ENCODE peak calls at places on chromosomes 3 and 15, in five cellular contexts. One of them, this sample, is unnamed.

GRCh38 chr3:13078158-13078905 is 5.1 kb upstream of the IQSEC1 start:
- DNase-seq in ureter: no peak
- DNase-seq in ELR: no peak
- DNase-seq in NCI-H748 treated with DMSO at 0.1 percent for 48 hours: no peak
- DNase-seq in psoas muscle: peak; percentile 46
- DNase-seq in this sample: no peak

GRCh38 chr15:82793737-82794136 is 12.1 kb downstream of the FSD2 start:
- DNase-seq in ureter: no peak
- DNase-seq in ELR: no peak
- DNase-seq in NCI-H748 treated with DMSO at 0.1 percent for 48 hours: no peak
- DNase-seq in psoas muscle: no peak
- DNase-seq in this sample: no peak

GRCh38 chr3:112786002-112786590 is 60.6 kb downstream of the CD200R1L start:
- DNase-seq in ureter: no peak
- DNase-seq in ELR: no peak
- DNase-seq in NCI-H748 treated with DMSO at 0.1 percent for 48 hours: no peak
- DNase-seq in psoas muscle: no peak
- DNase-seq in this sample: no peak

GRCh38 chr3:72035606-72036005 is 250.7 kb upstream of the PROK2 start:
- DNase-seq in ureter: no peak
- DNase-seq in ELR: no peak
- DNase-seq in NCI-H748 treated with DMSO at 0.1 percent for 48 hours: no peak
- DNase-seq in psoas muscle: no peak
- DNase-seq in this sample: no peak

GRCh38 chr3:105700575-105700974 is 168.2 kb downstream of the CBLB start:
- DNase-seq in ureter: no peak
- DNase-seq in ELR: no peak
- DNase-seq in NCI-H748 treated with DMSO at 0.1 percent for 48 hours: no peak
- DNase-seq in psoas muscle: no peak
- DNase-seq in this sample: no peak

GRCh38 chr3:195236076-195236798 is 34.7 kb downstream of the XXYLT1 start:
- DNase-seq in ureter: peak; percentile 14
- DNase-seq in ELR: no peak
- DNase-seq in NCI-H748 treated with DMSO at 0.1 percent for 48 hours: no peak
- DNase-seq in psoas muscle: no peak
- DNase-seq in this sample: no peak

GRCh38 chr3:133886031-133886722 is 9.5 kb downstream of the RAB6B start:
- DNase-seq in ureter: no peak
- DNase-seq in ELR: no peak
- DNase-seq in NCI-H748 treated with DMSO at 0.1 percent for 48 hours: no peak
- DNase-seq in psoas muscle: no peak
- DNase-seq in this sample: peak; percentile 7

GRCh38 chr3:111069974-111070751 is 1.5 kb upstream of the NECTIN3 start:
- DNase-seq in ureter: peak; percentile 48
- DNase-seq in ELR: peak; percentile 42
- DNase-seq in NCI-H748 treated with DMSO at 0.1 percent for 48 hours: no peak
- DNase-seq in psoas muscle: peak; percentile 46
- DNase-seq in this sample: no peak

GRCh38 chr3:131142580-131142979 is 115.9 kb downstream of the NEK11 start:
- DNase-seq in ureter: no peak
- DNase-seq in ELR: peak; percentile 8
- DNase-seq in NCI-H748 treated with DMSO at 0.1 percent for 48 hours: no peak
- DNase-seq in psoas muscle: no peak
- DNase-seq in this sample: no peak

GRCh38 chr15:52233405-52233804 is 42.2 kb upstream of the GNB5 start:
- DNase-seq in ureter: no peak
- DNase-seq in ELR: peak; percentile 22
- DNase-seq in NCI-H748 treated with DMSO at 0.1 percent for 48 hours: no peak
- DNase-seq in psoas muscle: no peak
- DNase-seq in this sample: no peak

GRCh38 chr3:150264560-150264959 is 143.5 kb upstream of the TSC22D2 start:
- DNase-seq in ureter: no peak
- DNase-seq in ELR: no peak
- DNase-seq in NCI-H748 treated with DMSO at 0.1 percent for 48 hours: no peak
- DNase-seq in psoas muscle: no peak
- DNase-seq in this sample: no peak

GRCh38 chr3:72746412-72747411 is 101.5 kb downstream of the SHQ1 start:
- DNase-seq in ureter: no peak
- DNase-seq in ELR: no peak
- DNase-seq in NCI-H748 treated with DMSO at 0.1 percent for 48 hours: no peak
- DNase-seq in psoas muscle: no peak
- DNase-seq in this sample: no peak

GRCh38 chr3:185989511-185989910 is 51.7 kb upstream of the TRA2B start:
- DNase-seq in ureter: no peak
- DNase-seq in ELR: no peak
- DNase-seq in NCI-H748 treated with DMSO at 0.1 percent for 48 hours: no peak
- DNase-seq in psoas muscle: no peak
- DNase-seq in this sample: no peak

GRCh38 chr3:131730581-131730980 is 227.8 kb upstream of the MRPL3 start:
- DNase-seq in ureter: no peak
- DNase-seq in ELR: no peak
- DNase-seq in NCI-H748 treated with DMSO at 0.1 percent for 48 hours: no peak
- DNase-seq in psoas muscle: no peak
- DNase-seq in this sample: no peak

GRCh38 chr15:70095387-70096214 is 2.1 kb downstream of the TLE3 start:
- DNase-seq in ureter: no peak
- DNase-seq in ELR: peak; percentile 25
- DNase-seq in NCI-H748 treated with DMSO at 0.1 percent for 48 hours: no peak
- DNase-seq in psoas muscle: peak; percentile 71
- DNase-seq in this sample: no peak